ENCODE peak calls at places on chromosomes 1 and 21, in four cellular contexts. One of them, this sample, is unnamed.

GRCh38 chr1:207397525-207397926 is 56.6 kb upstream of the CR2 start:
- DNase-seq in uterus: no peak
- DNase-seq in thoracic aorta: no peak
- DNase-seq in H9: peak; percentile 45
- DNase-seq in this sample: no peak

GRCh38 chr1:208041505-208041904 is 130.6 kb upstream of the CD34 start:
- DNase-seq in uterus: no peak
- DNase-seq in thoracic aorta: no peak
- DNase-seq in H9: no peak
- DNase-seq in this sample: no peak

GRCh38 chr1:218330043-218330623 is 15.0 kb upstream of the TGFB2 start:
- DNase-seq in uterus: no peak
- DNase-seq in thoracic aorta: no peak
- DNase-seq in H9: no peak
- DNase-seq in this sample: no peak

GRCh38 chr1:205440121-205440475 is 15.7 kb downstream of the BLACAT1 start:
- DNase-seq in uterus: no peak
- DNase-seq in thoracic aorta: no peak
- DNase-seq in H9: no peak
- DNase-seq in this sample: no peak

GRCh38 chr1:23756676-23757075 is 13.4 kb downstream of the ELOA start:
- DNase-seq in uterus: no peak
- DNase-seq in thoracic aorta: no peak
- DNase-seq in H9: no peak
- DNase-seq in this sample: no peak

GRCh38 chr1:46686255-46686654 is 14.6 kb downstream of the TEX38 start:
- DNase-seq in uterus: no peak
- DNase-seq in thoracic aorta: no peak
- DNase-seq in H9: no peak
- DNase-seq in this sample: no peak

GRCh38 chr1:18970762-18971161 is 14.3 kb upstream of the IFFO2 start:
- DNase-seq in uterus: no peak
- DNase-seq in thoracic aorta: no peak
- DNase-seq in H9: no peak
- DNase-seq in this sample: no peak

GRCh38 chr21:38913120-38913975 is 107.6 kb downstream of the ETS2 start:
- DNase-seq in uterus: peak; percentile 86
- DNase-seq in thoracic aorta: peak; percentile 30
- DNase-seq in H9: peak; percentile 84
- DNase-seq in this sample: peak; percentile 54

GRCh38 chr1:205714190-205714905 is 34.0 kb upstream of the SLC45A3 start:
- DNase-seq in uterus: no peak
- DNase-seq in thoracic aorta: peak; percentile 33
- DNase-seq in H9: no peak
- DNase-seq in this sample: no peak

GRCh38 chr1:38489844-38490270 is 369.7 kb downstream of the RRAGC start:
- DNase-seq in uterus: no peak
- DNase-seq in thoracic aorta: no peak
- DNase-seq in H9: peak; percentile 98
- DNase-seq in this sample: no peak

GRCh38 chr1:48093696-48094518 is 96.7 kb upstream of the TRABD2B start:
- DNase-seq in uterus: peak; percentile 35
- DNase-seq in thoracic aorta: no peak
- DNase-seq in H9: peak; percentile 92
- DNase-seq in this sample: peak; percentile 27

GRCh38 chr1:41749992-41750745 is 168.6 kb downstream of the HIVEP3 start:
- DNase-seq in uterus: no peak
- DNase-seq in thoracic aorta: no peak
- DNase-seq in H9: no peak
- DNase-seq in this sample: no peak

GRCh38 chr1:246265481-246265880 is 241.6 kb downstream of the SMYD3 start:
- DNase-seq in uterus: no peak
- DNase-seq in thoracic aorta: no peak
- DNase-seq in H9: no peak
- DNase-seq in this sample: no peak

GRCh38 chr21:15276243-15276642 is 211.4 kb upstream of the NRIP1 start:
- DNase-seq in uterus: no peak
- DNase-seq in thoracic aorta: no peak
- DNase-seq in H9: no peak
- DNase-seq in this sample: no peak

GRCh38 chr1:178020968-178021640 is 51.2 kb upstream of the SEC16B start:
- DNase-seq in uterus: no peak
- DNase-seq in thoracic aorta: no peak
- DNase-seq in H9: no peak
- DNase-seq in this sample: no peak

GRCh38 chr21:44455524-44456206 is 355 bp downstream of the LRRC3 start:
- DNase-seq in uterus: no peak
- DNase-seq in thoracic aorta: no peak
- DNase-seq in H9: peak; percentile 56
- DNase-seq in this sample: no peak

GRCh38 chr1:237119091-237119490 is 77.1 kb downstream of the RYR2 start:
- DNase-seq in uterus: no peak
- DNase-seq in thoracic aorta: no peak
- DNase-seq in H9: no peak
- DNase-seq in this sample: no peak

GRCh38 chr1:169682077-169682476 is 29.3 kb downstream of the SELL start:
- DNase-seq in uterus: no peak
- DNase-seq in thoracic aorta: no peak
- DNase-seq in H9: no peak
- DNase-seq in this sample: no peak

GRCh38 chr1:93503163-93503562 is 55.2 kb downstream of the FNBP1L start:
- DNase-seq in uterus: no peak
- DNase-seq in thoracic aorta: no peak
- DNase-seq in H9: no peak
- DNase-seq in this sample: no peak

GRCh38 chr1:203359010-203359571 is 8.2 kb upstream of the FMOD start:
- DNase-seq in uterus: peak; percentile 70
- DNase-seq in thoracic aorta: no peak
- DNase-seq in H9: no peak
- DNase-seq in this sample: peak; percentile 57

GRCh38 chr1:59879556-59879955 is 47.0 kb downstream of the CYP2J2 start:
- DNase-seq in uterus: no peak
- DNase-seq in thoracic aorta: no peak
- DNase-seq in H9: peak; percentile 63
- DNase-seq in this sample: peak; percentile 78

GRCh38 chr1:52634111-52634510 is 1.1 kb downstream of the SHISAL2A start:
- DNase-seq in uterus: no peak
- DNase-seq in thoracic aorta: no peak
- DNase-seq in H9: no peak
- DNase-seq in this sample: no peak

GRCh38 chr1:52637946-52638345 is 5.0 kb downstream of the SHISAL2A start:
- DNase-seq in uterus: no peak
- DNase-seq in thoracic aorta: no peak
- DNase-seq in H9: no peak
- DNase-seq in this sample: no peak

GRCh38 chr1:52633291-52633754 is 355 bp downstream of the SHISAL2A start:
- DNase-seq in uterus: no peak
- DNase-seq in thoracic aorta: no peak
- DNase-seq in H9: peak; percentile 59
- DNase-seq in this sample: no peak

GRCh38 chr1:52635321-52636089 is 2.5 kb downstream of the SHISAL2A start:
- DNase-seq in uterus: no peak
- DNase-seq in thoracic aorta: no peak
- DNase-seq in H9: no peak
- DNase-seq in this sample: no peak

GRCh38 chr1:52636701-52637695 is 4.0 kb downstream of the SHISAL2A start:
- DNase-seq in uterus: no peak
- DNase-seq in thoracic aorta: no peak
- DNase-seq in H9: no peak
- DNase-seq in this sample: no peak
- H3K9me3 ChIP-seq in uterus: no peaks in the 10 kb centered on the region
- H3K9me3 ChIP-seq in thoracic aorta: no peaks in the 10 kb centered on the region
- H3K9me3 ChIP-seq in H9: no peaks in the 10 kb centered on the region
- H3K9me3 ChIP-seq in this sample: no peaks in the 10 kb centered on the region

GRCh38 chr1:53763461-53763860 is 24.5 kb upstream of the GLIS1 start:
- DNase-seq in uterus: no peak
- DNase-seq in thoracic aorta: no peak
- DNase-seq in H9: no peak
- DNase-seq in this sample: no peak
- TF ChIP-seq CTCF in uterus: no peak
- TF ChIP-seq CTCF in thoracic aorta: no peak
- TF ChIP-seq CTCF in H9: peak; percentile 40
- TF ChIP-seq CTCF in this sample: no peak

DNA sequence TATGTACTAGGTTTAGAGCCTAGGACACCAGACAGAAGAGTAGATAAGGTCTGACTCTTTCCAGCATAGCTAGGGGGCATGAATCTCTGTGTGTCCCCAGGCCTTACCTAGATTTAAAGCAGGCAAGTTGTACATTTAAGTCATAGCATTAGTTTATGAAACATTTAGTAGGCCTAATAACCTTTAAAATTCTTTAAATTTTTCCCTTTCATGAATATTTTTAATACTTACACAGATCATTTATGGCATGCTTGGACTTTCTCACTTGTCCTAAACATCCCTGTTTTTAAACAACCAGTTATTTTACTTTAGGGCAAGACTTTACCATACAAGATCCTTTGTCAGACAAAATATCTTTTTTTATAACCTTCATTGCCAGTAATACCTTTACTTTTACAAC is 258.4 kb upstream of the ZRANB2 start:
- DNase-seq in uterus: no peak
- DNase-seq in thoracic aorta: no peak
- DNase-seq in H9: no peak
- DNase-seq in this sample: no peak
- H3K9me3 ChIP-seq in uterus: no peaks in the 10 kb centered on the region
- H3K9me3 ChIP-seq in thoracic aorta: no peaks in the 10 kb centered on the region
- H3K9me3 ChIP-seq in H9: peaks cover 33% of the 10 kb centered on the region
- H3K9me3 ChIP-seq in this sample: no peaks in the 10 kb centered on the region

GRCh38 chr1:68116643-68117235 is 66.3 kb upstream of the DIRAS3 start:
- DNase-seq in uterus: peak; percentile 49
- DNase-seq in thoracic aorta: no peak
- DNase-seq in H9: no peak
- DNase-seq in this sample: peak; percentile 43

GRCh38 chr1:68121536-68121935 is 71.1 kb upstream of the DIRAS3 start:
- DNase-seq in uterus: no peak
- DNase-seq in thoracic aorta: no peak
- DNase-seq in H9: no peak
- DNase-seq in this sample: no peak

GRCh38 chr1:68117416-68117815 is 67.0 kb upstream of the DIRAS3 start:
- DNase-seq in uterus: no peak
- DNase-seq in thoracic aorta: no peak
- DNase-seq in H9: no peak
- DNase-seq in this sample: peak; percentile 2

GRCh38 chr1:68119445-68119844 is 69.0 kb upstream of the DIRAS3 start:
- DNase-seq in uterus: no peak
- DNase-seq in thoracic aorta: no peak
- DNase-seq in H9: no peak
- DNase-seq in this sample: no peak

GRCh38 chr1:68120136-68120791 is 69.8 kb upstream of the DIRAS3 start:
- DNase-seq in uterus: peak; percentile 26
- DNase-seq in thoracic aorta: peak; percentile 28
- DNase-seq in H9: peak; percentile 60
- DNase-seq in this sample: no peak
- TF ChIP-seq CTCF in uterus: peak; percentile 79
- TF ChIP-seq CTCF in thoracic aorta: peak; percentile 86
- TF ChIP-seq CTCF in H9: peak; percentile 83
- TF ChIP-seq CTCF in this sample: peak; percentile 70

GRCh38 chr21:41576010-41576615 is 68.2 kb upstream of the TMPRSS2 start:
- DNase-seq in uterus: no peak
- DNase-seq in thoracic aorta: no peak
- DNase-seq in H9: no peak
- DNase-seq in this sample: no peak

GRCh38 chr21:41580758-41581554 is 73.0 kb upstream of the TMPRSS2 start:
- DNase-seq in uterus: no peak
- DNase-seq in thoracic aorta: no peak
- DNase-seq in H9: no peak
- DNase-seq in this sample: no peak

GRCh38 chr21:41579692-41580091 is 71.7 kb upstream of the TMPRSS2 start:
- DNase-seq in uterus: no peak
- DNase-seq in thoracic aorta: no peak
- DNase-seq in H9: no peak
- DNase-seq in this sample: no peak

GRCh38 chr21:41578083-41578482 is 70.1 kb upstream of the TMPRSS2 start:
- DNase-seq in uterus: no peak
- DNase-seq in thoracic aorta: no peak
- DNase-seq in H9: no peak
- DNase-seq in this sample: no peak

DNA sequence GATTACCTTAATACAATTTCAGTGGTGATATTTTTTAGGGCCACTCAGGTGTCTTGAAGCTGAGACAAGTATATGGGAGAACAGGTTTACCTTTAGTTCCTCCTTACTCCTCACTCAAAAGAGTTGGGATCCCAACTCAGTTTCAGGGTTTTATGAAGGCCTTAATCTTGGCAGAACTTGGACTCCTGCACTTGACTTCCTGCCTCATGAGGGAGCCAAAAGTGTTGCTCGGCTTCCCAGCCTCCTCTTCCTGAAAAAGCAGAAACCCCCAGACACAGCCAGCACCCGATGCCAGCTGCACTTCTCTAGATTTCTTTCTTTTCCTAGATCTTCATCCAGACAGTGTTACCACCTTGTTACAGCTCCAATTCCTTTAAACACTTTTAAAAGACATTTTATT is 70.8 kb upstream of the TMPRSS2 start:
- DNase-seq in uterus: no peak
- DNase-seq in thoracic aorta: no peak
- DNase-seq in H9: no peak
- DNase-seq in this sample: no peak
- H3K9me3 ChIP-seq in uterus: no peaks in the 10 kb centered on the region
- H3K9me3 ChIP-seq in thoracic aorta: peaks cover 14% of the 10 kb centered on the region
- H3K9me3 ChIP-seq in H9: peaks cover 4% of the 10 kb centered on the region
- H3K9me3 ChIP-seq in this sample: peaks cover 9% of the 10 kb centered on the region

DNA sequence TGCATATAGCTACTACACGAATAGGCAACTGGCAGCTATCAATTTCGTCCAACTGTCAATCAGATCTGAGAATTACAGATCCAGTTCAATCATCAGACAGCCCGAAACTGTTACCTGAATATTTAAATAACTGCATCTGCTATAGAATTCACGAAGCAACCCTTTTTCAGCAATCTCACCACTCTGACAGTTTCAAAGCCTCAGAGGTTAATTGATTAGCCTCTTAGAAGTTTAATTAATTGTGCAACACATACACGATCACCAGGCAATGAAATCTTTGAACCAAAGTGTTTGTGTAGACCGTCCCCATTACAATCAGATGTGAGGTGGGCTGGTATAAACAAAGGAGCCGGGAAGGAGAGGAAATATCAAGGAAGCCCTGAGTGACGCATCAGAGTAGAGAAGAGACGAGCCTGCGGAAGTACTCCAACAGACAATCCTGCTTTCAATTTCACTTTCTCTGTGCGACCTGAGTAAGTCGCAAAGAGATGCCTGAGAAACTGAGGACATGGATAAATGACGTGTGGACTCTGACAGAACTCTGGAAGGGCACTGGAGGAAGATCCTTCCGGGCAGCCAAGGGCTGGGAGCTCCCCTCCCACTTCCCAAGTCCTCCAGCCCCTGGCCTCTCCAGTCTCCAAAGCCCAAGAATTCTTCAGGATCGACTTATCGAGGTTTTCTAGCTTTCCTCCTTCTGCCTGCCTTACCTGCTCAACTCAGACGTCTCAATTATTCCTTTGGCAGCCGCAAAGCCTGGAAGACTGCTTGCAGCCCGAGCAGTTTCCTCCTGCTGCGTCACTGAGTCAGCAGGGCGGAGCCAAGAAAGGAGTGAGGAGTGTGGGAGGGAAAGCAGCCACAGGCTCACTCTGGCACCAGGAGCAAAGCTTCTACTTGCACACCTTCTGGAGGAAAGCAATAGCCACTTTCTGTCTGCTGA is at the start of gene RNASEL:
- DNase-seq in uterus: peak; percentile 81
- DNase-seq in thoracic aorta: no peak
- DNase-seq in H9: peak; percentile 78
- DNase-seq in this sample: peak; percentile 76
- TF ChIP-seq CTCF in uterus: no peak
- TF ChIP-seq CTCF in thoracic aorta: no peak
- TF ChIP-seq CTCF in H9: no peak
- TF ChIP-seq CTCF in this sample: no peak

This sample was measured in tibial nerve.